ENCODE peak calls at places on chromosome 1, in five cellular contexts. One of them, this sample, is unnamed.
A peak's percentile ranks its signal among the peaks of the same experiment; 100 is the strongest.

GRCh38 chr1:6483010-6483760 is 8.3 kb downstream of the PLEKHG5 start:
- DNase-seq in activated naive CD4-positive, alpha-beta T cell treated with anti-CD3 and anti-CD28 coated beads, Interleukin-2, amount 50 U/mL, for 16 hours: no peak
- DNase-seq in activated CD4-positive, alpha-beta T cell treated with anti-CD3 and anti-CD28 coated beads, Interleukin-2, amount 50 U/mL, for 24 hours: no peak
- DNase-seq in AG09319: no peak
- DNase-seq in NCI-H748 treated with DMSO at 0.1 percent for 48 hours: no peak
- DNase-seq in this sample: no peak

GRCh38 chr1:33758698-33759097 is 105.2 kb upstream of the HMGB4 start:
- DNase-seq in activated CD4-positive, alpha-beta T cell treated with anti-CD3 and anti-CD28 coated beads, Interleukin-2, amount 50 U/mL, for 24 hours: no peak
- DNase-seq in AG09319: no peak
- DNase-seq in NCI-H748 treated with DMSO at 0.1 percent for 48 hours: no peak
- DNase-seq in activated naive CD4-positive, alpha-beta T cell treated with anti-CD3 and anti-CD28 coated beads, Interleukin-2, amount 50 U/mL, for 16 hours: no peak
- DNase-seq in this sample: no peak

GRCh38 chr1:28954126-28954525 is 39.8 kb downstream of the EPB41 start:
- DNase-seq in activated CD4-positive, alpha-beta T cell treated with anti-CD3 and anti-CD28 coated beads, Interleukin-2, amount 50 U/mL, for 24 hours: no peak
- DNase-seq in activated naive CD4-positive, alpha-beta T cell treated with anti-CD3 and anti-CD28 coated beads, Interleukin-2, amount 50 U/mL, for 16 hours: no peak
- DNase-seq in NCI-H748 treated with DMSO at 0.1 percent for 48 hours: no peak
- DNase-seq in AG09319: no peak
- DNase-seq in this sample: no peak

GRCh38 chr1:237041795-237042466 is at the start of gene RYR2:
- DNase-seq in activated CD4-positive, alpha-beta T cell treated with anti-CD3 and anti-CD28 coated beads, Interleukin-2, amount 50 U/mL, for 24 hours: no peak
- DNase-seq in activated naive CD4-positive, alpha-beta T cell treated with anti-CD3 and anti-CD28 coated beads, Interleukin-2, amount 50 U/mL, for 16 hours: no peak
- DNase-seq in AG09319: no peak
- DNase-seq in NCI-H748 treated with DMSO at 0.1 percent for 48 hours: peak; percentile 21
- DNase-seq in this sample: peak; percentile 34

GRCh38 chr1:211135342-211135950 is 1.5 kb upstream of the KCNH1 start:
- DNase-seq in AG09319: peak; percentile 31
- DNase-seq in NCI-H748 treated with DMSO at 0.1 percent for 48 hours: peak; percentile 13
- DNase-seq in activated CD4-positive, alpha-beta T cell treated with anti-CD3 and anti-CD28 coated beads, Interleukin-2, amount 50 U/mL, for 24 hours: no peak
- DNase-seq in activated naive CD4-positive, alpha-beta T cell treated with anti-CD3 and anti-CD28 coated beads, Interleukin-2, amount 50 U/mL, for 16 hours: no peak
- DNase-seq in this sample: no peak

GRCh38 chr1:159173303-159173702 is 1.9 kb downstream of the CADM3 start:
- DNase-seq in NCI-H748 treated with DMSO at 0.1 percent for 48 hours: no peak
- DNase-seq in activated naive CD4-positive, alpha-beta T cell treated with anti-CD3 and anti-CD28 coated beads, Interleukin-2, amount 50 U/mL, for 16 hours: no peak
- DNase-seq in AG09319: no peak
- DNase-seq in activated CD4-positive, alpha-beta T cell treated with anti-CD3 and anti-CD28 coated beads, Interleukin-2, amount 50 U/mL, for 24 hours: no peak
- DNase-seq in this sample: no peak

GRCh38 chr1:228100822-228101613 is 2.1 kb downstream of the C1orf35 start:
- DNase-seq in AG09319: no peak
- DNase-seq in activated CD4-positive, alpha-beta T cell treated with anti-CD3 and anti-CD28 coated beads, Interleukin-2, amount 50 U/mL, for 24 hours: no peak
- DNase-seq in NCI-H748 treated with DMSO at 0.1 percent for 48 hours: no peak
- DNase-seq in activated naive CD4-positive, alpha-beta T cell treated with anti-CD3 and anti-CD28 coated beads, Interleukin-2, amount 50 U/mL, for 16 hours: no peak
- DNase-seq in this sample: no peak

GRCh38 chr1:112579801-112580510 is 39.0 kb downstream of the ST7L start:
- DNase-seq in AG09319: peak; percentile 18
- DNase-seq in activated naive CD4-positive, alpha-beta T cell treated with anti-CD3 and anti-CD28 coated beads, Interleukin-2, amount 50 U/mL, for 16 hours: no peak
- DNase-seq in NCI-H748 treated with DMSO at 0.1 percent for 48 hours: no peak
- DNase-seq in activated CD4-positive, alpha-beta T cell treated with anti-CD3 and anti-CD28 coated beads, Interleukin-2, amount 50 U/mL, for 24 hours: no peak
- DNase-seq in this sample: no peak

GRCh38 chr1:24572301-24572700 is 16.4 kb downstream of the NCMAP start:
- DNase-seq in activated CD4-positive, alpha-beta T cell treated with anti-CD3 and anti-CD28 coated beads, Interleukin-2, amount 50 U/mL, for 24 hours: no peak
- DNase-seq in NCI-H748 treated with DMSO at 0.1 percent for 48 hours: no peak
- DNase-seq in AG09319: no peak
- DNase-seq in activated naive CD4-positive, alpha-beta T cell treated with anti-CD3 and anti-CD28 coated beads, Interleukin-2, amount 50 U/mL, for 16 hours: no peak
- DNase-seq in this sample: peak; percentile 43

GRCh38 chr1:30405081-30405480 is 318.3 kb downstream of the MATN1 start:
- DNase-seq in NCI-H748 treated with DMSO at 0.1 percent for 48 hours: no peak
- DNase-seq in activated CD4-positive, alpha-beta T cell treated with anti-CD3 and anti-CD28 coated beads, Interleukin-2, amount 50 U/mL, for 24 hours: no peak
- DNase-seq in AG09319: no peak
- DNase-seq in activated naive CD4-positive, alpha-beta T cell treated with anti-CD3 and anti-CD28 coated beads, Interleukin-2, amount 50 U/mL, for 16 hours: no peak
- DNase-seq in this sample: peak; percentile 12

GRCh38 chr1:3053986-3054385 is 15.0 kb upstream of the PRDM16 start:
- DNase-seq in AG09319: no peak
- DNase-seq in activated CD4-positive, alpha-beta T cell treated with anti-CD3 and anti-CD28 coated beads, Interleukin-2, amount 50 U/mL, for 24 hours: no peak
- DNase-seq in NCI-H748 treated with DMSO at 0.1 percent for 48 hours: no peak
- DNase-seq in activated naive CD4-positive, alpha-beta T cell treated with anti-CD3 and anti-CD28 coated beads, Interleukin-2, amount 50 U/mL, for 16 hours: no peak
- DNase-seq in this sample: no peak

GRCh38 chr1:39992229-39992628 is 37.3 kb downstream of the MFSD2A start:
- DNase-seq in NCI-H748 treated with DMSO at 0.1 percent for 48 hours: no peak
- DNase-seq in activated naive CD4-positive, alpha-beta T cell treated with anti-CD3 and anti-CD28 coated beads, Interleukin-2, amount 50 U/mL, for 16 hours: no peak
- DNase-seq in activated CD4-positive, alpha-beta T cell treated with anti-CD3 and anti-CD28 coated beads, Interleukin-2, amount 50 U/mL, for 24 hours: no peak
- DNase-seq in AG09319: no peak
- DNase-seq in this sample: no peak

GRCh38 chr1:5868931-5869500 is 123.2 kb downstream of the NPHP4 start:
- DNase-seq in activated naive CD4-positive, alpha-beta T cell treated with anti-CD3 and anti-CD28 coated beads, Interleukin-2, amount 50 U/mL, for 16 hours: no peak
- DNase-seq in AG09319: no peak
- DNase-seq in activated CD4-positive, alpha-beta T cell treated with anti-CD3 and anti-CD28 coated beads, Interleukin-2, amount 50 U/mL, for 24 hours: no peak
- DNase-seq in NCI-H748 treated with DMSO at 0.1 percent for 48 hours: no peak
- DNase-seq in this sample: no peak

GRCh38 chr1:216919033-216919970 is 196.1 kb upstream of the ESRRG start:
- DNase-seq in activated CD4-positive, alpha-beta T cell treated with anti-CD3 and anti-CD28 coated beads, Interleukin-2, amount 50 U/mL, for 24 hours: no peak
- DNase-seq in AG09319: no peak
- DNase-seq in NCI-H748 treated with DMSO at 0.1 percent for 48 hours: no peak
- DNase-seq in activated naive CD4-positive, alpha-beta T cell treated with anti-CD3 and anti-CD28 coated beads, Interleukin-2, amount 50 U/mL, for 16 hours: no peak
- DNase-seq in this sample: no peak

GRCh38 chr1:41892211-41892840 is 26.4 kb downstream of the HIVEP3 start:
- DNase-seq in NCI-H748 treated with DMSO at 0.1 percent for 48 hours: no peak
- DNase-seq in AG09319: no peak
- DNase-seq in activated CD4-positive, alpha-beta T cell treated with anti-CD3 and anti-CD28 coated beads, Interleukin-2, amount 50 U/mL, for 24 hours: no peak
- DNase-seq in activated naive CD4-positive, alpha-beta T cell treated with anti-CD3 and anti-CD28 coated beads, Interleukin-2, amount 50 U/mL, for 16 hours: no peak
- DNase-seq in this sample: peak; percentile 51

GRCh38 chr1:167412072-167412471 is 106.3 kb downstream of the CD247 start:
- DNase-seq in AG09319: no peak
- DNase-seq in activated naive CD4-positive, alpha-beta T cell treated with anti-CD3 and anti-CD28 coated beads, Interleukin-2, amount 50 U/mL, for 16 hours: no peak
- DNase-seq in activated CD4-positive, alpha-beta T cell treated with anti-CD3 and anti-CD28 coated beads, Interleukin-2, amount 50 U/mL, for 24 hours: no peak
- DNase-seq in NCI-H748 treated with DMSO at 0.1 percent for 48 hours: no peak
- DNase-seq in this sample: no peak

GRCh38 chr1:218409946-218410510 is 64.9 kb downstream of the TGFB2 start:
- DNase-seq in AG09319: no peak
- DNase-seq in NCI-H748 treated with DMSO at 0.1 percent for 48 hours: no peak
- DNase-seq in activated CD4-positive, alpha-beta T cell treated with anti-CD3 and anti-CD28 coated beads, Interleukin-2, amount 50 U/mL, for 24 hours: no peak
- DNase-seq in activated naive CD4-positive, alpha-beta T cell treated with anti-CD3 and anti-CD28 coated beads, Interleukin-2, amount 50 U/mL, for 16 hours: no peak
- DNase-seq in this sample: no peak

GRCh38 chr1:229819091-229819490 is 193.0 kb downstream of the URB2 start:
- DNase-seq in AG09319: no peak
- DNase-seq in activated CD4-positive, alpha-beta T cell treated with anti-CD3 and anti-CD28 coated beads, Interleukin-2, amount 50 U/mL, for 24 hours: no peak
- DNase-seq in NCI-H748 treated with DMSO at 0.1 percent for 48 hours: no peak
- DNase-seq in activated naive CD4-positive, alpha-beta T cell treated with anti-CD3 and anti-CD28 coated beads, Interleukin-2, amount 50 U/mL, for 16 hours: no peak
- DNase-seq in this sample: no peak

GRCh38 chr1:204377800-204378608 is 18.3 kb upstream of the PLEKHA6 start:
- DNase-seq in AG09319: no peak
- DNase-seq in NCI-H748 treated with DMSO at 0.1 percent for 48 hours: peak; percentile 28
- DNase-seq in activated CD4-positive, alpha-beta T cell treated with anti-CD3 and anti-CD28 coated beads, Interleukin-2, amount 50 U/mL, for 24 hours: peak; percentile 21
- DNase-seq in activated naive CD4-positive, alpha-beta T cell treated with anti-CD3 and anti-CD28 coated beads, Interleukin-2, amount 50 U/mL, for 16 hours: peak; percentile 58
- DNase-seq in this sample: peak; percentile 70

GRCh38 chr1:68128157-68128556 is 77.7 kb upstream of the DIRAS3 start:
- DNase-seq in NCI-H748 treated with DMSO at 0.1 percent for 48 hours: no peak
- DNase-seq in activated CD4-positive, alpha-beta T cell treated with anti-CD3 and anti-CD28 coated beads, Interleukin-2, amount 50 U/mL, for 24 hours: no peak
- DNase-seq in AG09319: no peak
- DNase-seq in activated naive CD4-positive, alpha-beta T cell treated with anti-CD3 and anti-CD28 coated beads, Interleukin-2, amount 50 U/mL, for 16 hours: no peak
- DNase-seq in this sample: no peak

GRCh38 chr1:232204269-232204668 is 425.7 kb downstream of the SIPA1L2 start:
- DNase-seq in activated naive CD4-positive, alpha-beta T cell treated with anti-CD3 and anti-CD28 coated beads, Interleukin-2, amount 50 U/mL, for 16 hours: no peak
- DNase-seq in NCI-H748 treated with DMSO at 0.1 percent for 48 hours: no peak
- DNase-seq in AG09319: no peak
- DNase-seq in activated CD4-positive, alpha-beta T cell treated with anti-CD3 and anti-CD28 coated beads, Interleukin-2, amount 50 U/mL, for 24 hours: no peak
- DNase-seq in this sample: no peak

GRCh38 chr1:25952851-25953401 is 44.9 kb downstream of the PAFAH2 start:
- DNase-seq in AG09319: no peak
- DNase-seq in NCI-H748 treated with DMSO at 0.1 percent for 48 hours: no peak
- DNase-seq in activated naive CD4-positive, alpha-beta T cell treated with anti-CD3 and anti-CD28 coated beads, Interleukin-2, amount 50 U/mL, for 16 hours: no peak
- DNase-seq in activated CD4-positive, alpha-beta T cell treated with anti-CD3 and anti-CD28 coated beads, Interleukin-2, amount 50 U/mL, for 24 hours: no peak
- DNase-seq in this sample: no peak

GRCh38 chr1:102588536-102588935 is 519.8 kb downstream of the COL11A1 start:
- DNase-seq in AG09319: no peak
- DNase-seq in activated naive CD4-positive, alpha-beta T cell treated with anti-CD3 and anti-CD28 coated beads, Interleukin-2, amount 50 U/mL, for 16 hours: no peak
- DNase-seq in NCI-H748 treated with DMSO at 0.1 percent for 48 hours: no peak
- DNase-seq in activated CD4-positive, alpha-beta T cell treated with anti-CD3 and anti-CD28 coated beads, Interleukin-2, amount 50 U/mL, for 24 hours: no peak
- DNase-seq in this sample: no peak

GRCh38 chr1:55951291-55951690 is 628.1 kb downstream of the PLPP3 start:
- DNase-seq in NCI-H748 treated with DMSO at 0.1 percent for 48 hours: no peak
- DNase-seq in activated naive CD4-positive, alpha-beta T cell treated with anti-CD3 and anti-CD28 coated beads, Interleukin-2, amount 50 U/mL, for 16 hours: no peak
- DNase-seq in activated CD4-positive, alpha-beta T cell treated with anti-CD3 and anti-CD28 coated beads, Interleukin-2, amount 50 U/mL, for 24 hours: no peak
- DNase-seq in AG09319: no peak
- DNase-seq in this sample: no peak

GRCh38 chr1:23100074-23100748 is 68.4 kb downstream of the LUZP1 start:
- DNase-seq in AG09319: peak; percentile 64
- DNase-seq in activated naive CD4-positive, alpha-beta T cell treated with anti-CD3 and anti-CD28 coated beads, Interleukin-2, amount 50 U/mL, for 16 hours: no peak
- DNase-seq in activated CD4-positive, alpha-beta T cell treated with anti-CD3 and anti-CD28 coated beads, Interleukin-2, amount 50 U/mL, for 24 hours: no peak
- DNase-seq in NCI-H748 treated with DMSO at 0.1 percent for 48 hours: no peak
- DNase-seq in this sample: no peak

GRCh38 chr1:236103646-236104218 is 38.6 kb upstream of the GPR137B start:
- DNase-seq in activated naive CD4-positive, alpha-beta T cell treated with anti-CD3 and anti-CD28 coated beads, Interleukin-2, amount 50 U/mL, for 16 hours: peak; percentile 50
- DNase-seq in activated CD4-positive, alpha-beta T cell treated with anti-CD3 and anti-CD28 coated beads, Interleukin-2, amount 50 U/mL, for 24 hours: peak; percentile 36
- DNase-seq in AG09319: no peak
- DNase-seq in NCI-H748 treated with DMSO at 0.1 percent for 48 hours: peak; percentile 35
- DNase-seq in this sample: peak; percentile 39

GRCh38 chr1:225573216-225573615 is 79.7 kb downstream of the ENAH start:
- DNase-seq in AG09319: no peak
- DNase-seq in activated CD4-positive, alpha-beta T cell treated with anti-CD3 and anti-CD28 coated beads, Interleukin-2, amount 50 U/mL, for 24 hours: no peak
- DNase-seq in activated naive CD4-positive, alpha-beta T cell treated with anti-CD3 and anti-CD28 coated beads, Interleukin-2, amount 50 U/mL, for 16 hours: no peak
- DNase-seq in NCI-H748 treated with DMSO at 0.1 percent for 48 hours: no peak
- DNase-seq in this sample: no peak

GRCh38 chr1:244445320-244446181 is 6.2 kb downstream of the ADSS2 start:
- DNase-seq in NCI-H748 treated with DMSO at 0.1 percent for 48 hours: no peak
- DNase-seq in activated CD4-positive, alpha-beta T cell treated with anti-CD3 and anti-CD28 coated beads, Interleukin-2, amount 50 U/mL, for 24 hours: no peak
- DNase-seq in activated naive CD4-positive, alpha-beta T cell treated with anti-CD3 and anti-CD28 coated beads, Interleukin-2, amount 50 U/mL, for 16 hours: no peak
- DNase-seq in AG09319: no peak
- DNase-seq in this sample: no peak

GRCh38 chr1:54583868-54584267 is 35.8 kb downstream of the ACOT11 start:
- DNase-seq in activated naive CD4-positive, alpha-beta T cell treated with anti-CD3 and anti-CD28 coated beads, Interleukin-2, amount 50 U/mL, for 16 hours: no peak
- DNase-seq in NCI-H748 treated with DMSO at 0.1 percent for 48 hours: no peak
- DNase-seq in activated CD4-positive, alpha-beta T cell treated with anti-CD3 and anti-CD28 coated beads, Interleukin-2, amount 50 U/mL, for 24 hours: no peak
- DNase-seq in AG09319: no peak
- DNase-seq in this sample: no peak

GRCh38 chr1:64137569-64137936 is 65.9 kb upstream of the UBE2U start:
- DNase-seq in activated CD4-positive, alpha-beta T cell treated with anti-CD3 and anti-CD28 coated beads, Interleukin-2, amount 50 U/mL, for 24 hours: no peak
- DNase-seq in NCI-H748 treated with DMSO at 0.1 percent for 48 hours: no peak
- DNase-seq in AG09319: no peak
- DNase-seq in activated naive CD4-positive, alpha-beta T cell treated with anti-CD3 and anti-CD28 coated beads, Interleukin-2, amount 50 U/mL, for 16 hours: no peak
- DNase-seq in this sample: no peak

GRCh38 chr1:176017722-176018121 is 189.4 kb downstream of the COP1 start:
- DNase-seq in NCI-H748 treated with DMSO at 0.1 percent for 48 hours: no peak
- DNase-seq in AG09319: no peak
- DNase-seq in activated naive CD4-positive, alpha-beta T cell treated with anti-CD3 and anti-CD28 coated beads, Interleukin-2, amount 50 U/mL, for 16 hours: no peak
- DNase-seq in activated CD4-positive, alpha-beta T cell treated with anti-CD3 and anti-CD28 coated beads, Interleukin-2, amount 50 U/mL, for 24 hours: no peak
- DNase-seq in this sample: no peak

GRCh38 chr1:154736840-154737239 is 128.9 kb upstream of the ADAR start:
- DNase-seq in NCI-H748 treated with DMSO at 0.1 percent for 48 hours: no peak
- DNase-seq in activated CD4-positive, alpha-beta T cell treated with anti-CD3 and anti-CD28 coated beads, Interleukin-2, amount 50 U/mL, for 24 hours: no peak
- DNase-seq in AG09319: no peak
- DNase-seq in activated naive CD4-positive, alpha-beta T cell treated with anti-CD3 and anti-CD28 coated beads, Interleukin-2, amount 50 U/mL, for 16 hours: peak; percentile 63
- DNase-seq in this sample: peak; percentile 10

GRCh38 chr1:1264868-1265272 is 8.8 kb downstream of the UBE2J2 start:
- DNase-seq in AG09319: peak; percentile 88
- DNase-seq in NCI-H748 treated with DMSO at 0.1 percent for 48 hours: no peak
- DNase-seq in activated naive CD4-positive, alpha-beta T cell treated with anti-CD3 and anti-CD28 coated beads, Interleukin-2, amount 50 U/mL, for 16 hours: no peak
- DNase-seq in activated CD4-positive, alpha-beta T cell treated with anti-CD3 and anti-CD28 coated beads, Interleukin-2, amount 50 U/mL, for 24 hours: no peak
- DNase-seq in this sample: no peak

GRCh38 chr1:27940297-27940696 is 5.5 kb downstream of the SMPDL3B start:
- DNase-seq in AG09319: no peak
- DNase-seq in activated CD4-positive, alpha-beta T cell treated with anti-CD3 and anti-CD28 coated beads, Interleukin-2, amount 50 U/mL, for 24 hours: peak; percentile 25
- DNase-seq in activated naive CD4-positive, alpha-beta T cell treated with anti-CD3 and anti-CD28 coated beads, Interleukin-2, amount 50 U/mL, for 16 hours: peak; percentile 77
- DNase-seq in NCI-H748 treated with DMSO at 0.1 percent for 48 hours: no peak
- DNase-seq in this sample: peak; percentile 65

GRCh38 chr1:219088778-219089557 is 84.7 kb upstream of the LYPLAL1 start:
- DNase-seq in activated CD4-positive, alpha-beta T cell treated with anti-CD3 and anti-CD28 coated beads, Interleukin-2, amount 50 U/mL, for 24 hours: no peak
- DNase-seq in NCI-H748 treated with DMSO at 0.1 percent for 48 hours: no peak
- DNase-seq in activated naive CD4-positive, alpha-beta T cell treated with anti-CD3 and anti-CD28 coated beads, Interleukin-2, amount 50 U/mL, for 16 hours: no peak
- DNase-seq in AG09319: peak; percentile 75
- DNase-seq in this sample: no peak

GRCh38 chr1:43530483-43531452 is at the start of gene PTPRF:
- DNase-seq in NCI-H748 treated with DMSO at 0.1 percent for 48 hours: peak; percentile 90
- DNase-seq in AG09319: no peak
- DNase-seq in activated naive CD4-positive, alpha-beta T cell treated with anti-CD3 and anti-CD28 coated beads, Interleukin-2, amount 50 U/mL, for 16 hours: peak; percentile 34
- DNase-seq in activated CD4-positive, alpha-beta T cell treated with anti-CD3 and anti-CD28 coated beads, Interleukin-2, amount 50 U/mL, for 24 hours: no peak
- DNase-seq in this sample: peak; percentile 63

GRCh38 chr1:110170726-110171125 is 20.4 kb downstream of the SLC6A17 start:
- DNase-seq in activated naive CD4-positive, alpha-beta T cell treated with anti-CD3 and anti-CD28 coated beads, Interleukin-2, amount 50 U/mL, for 16 hours: no peak
- DNase-seq in NCI-H748 treated with DMSO at 0.1 percent for 48 hours: no peak
- DNase-seq in AG09319: no peak
- DNase-seq in activated CD4-positive, alpha-beta T cell treated with anti-CD3 and anti-CD28 coated beads, Interleukin-2, amount 50 U/mL, for 24 hours: no peak
- DNase-seq in this sample: no peak